ENCODE peak calls at places on chromosome 21, in seven cellular contexts. One of them, this sample, is unnamed.

GRCh38 chr21:35256468-35256988 is 207.4 kb upstream of the RUNX1 start:
- DNase-seq in HCT116: peak; percentile 89
- DNase-seq in SK-N-SH: peak; percentile 5
- DNase-seq in K562: peak; percentile 77
- DNase-seq in HepG2: peak; percentile 29
- DNase-seq in GM12878: no peak
- DNase-seq in H1: no peak
- DNase-seq in this sample: no peak

GRCh38 chr21:42731264-42732032 is 78.0 kb downstream of the PDE9A start:
- DNase-seq in H1: no peak
- DNase-seq in K562: no peak
- DNase-seq in HCT116: peak; percentile 54
- DNase-seq in HepG2: no peak
- DNase-seq in SK-N-SH: no peak
- DNase-seq in GM12878: no peak
- DNase-seq in this sample: no peak

GRCh38 chr21:31866077-31866511 is 6.7 kb upstream of the HUNK start:
- DNase-seq in K562: peak; percentile 81
- DNase-seq in HCT116: peak; percentile 79
- DNase-seq in GM12878: no peak
- DNase-seq in SK-N-SH: peak; percentile 86
- DNase-seq in H1: peak; percentile 82
- DNase-seq in HepG2: peak; percentile 65
- DNase-seq in this sample: peak; percentile 76

GRCh38 chr21:34965200-34966174 is 83.6 kb downstream of the RUNX1 start:
- DNase-seq in K562: no peak
- DNase-seq in H1: no peak
- DNase-seq in GM12878: no peak
- DNase-seq in SK-N-SH: no peak
- DNase-seq in HepG2: peak; percentile 72
- DNase-seq in HCT116: no peak
- DNase-seq in this sample: no peak

GRCh38 chr21:32207096-32207716 is 71.6 kb downstream of the MIS18A start:
- DNase-seq in HCT116: no peak
- DNase-seq in SK-N-SH: peak; percentile 76
- DNase-seq in HepG2: no peak
- DNase-seq in K562: no peak
- DNase-seq in GM12878: no peak
- DNase-seq in H1: no peak
- DNase-seq in this sample: no peak

GRCh38 chr21:38853421-38853919 is 47.7 kb downstream of the ETS2 start:
- DNase-seq in SK-N-SH: no peak
- DNase-seq in K562: peak; percentile 65
- DNase-seq in HepG2: peak; percentile 30
- DNase-seq in HCT116: peak; percentile 64
- DNase-seq in GM12878: no peak
- DNase-seq in H1: no peak
- DNase-seq in this sample: no peak

GRCh38 chr21:14750041-14750440 is 203.9 kb upstream of the SAMSN1 start:
- DNase-seq in SK-N-SH: no peak
- DNase-seq in GM12878: no peak
- DNase-seq in H1: no peak
- DNase-seq in HCT116: no peak
- DNase-seq in K562: no peak
- DNase-seq in HepG2: no peak
- DNase-seq in this sample: no peak

GRCh38 chr21:28561772-28562171 is 430.9 kb downstream of the LTN1 start:
- DNase-seq in K562: no peak
- DNase-seq in H1: no peak
- DNase-seq in GM12878: no peak
- DNase-seq in SK-N-SH: no peak
- DNase-seq in HepG2: no peak
- DNase-seq in HCT116: no peak
- DNase-seq in this sample: no peak

GRCh38 chr21:39048064-39048463 is 135.2 kb downstream of the PSMG1 start:
- DNase-seq in K562: peak; percentile 8
- DNase-seq in GM12878: no peak
- DNase-seq in SK-N-SH: peak; percentile 43
- DNase-seq in HepG2: peak; percentile 62
- DNase-seq in H1: no peak
- DNase-seq in HCT116: no peak
- DNase-seq in this sample: peak; percentile 90

GRCh38 chr21:42737969-42738590 is 84.7 kb downstream of the PDE9A start:
- DNase-seq in HepG2: peak; percentile 89
- DNase-seq in GM12878: no peak
- DNase-seq in SK-N-SH: no peak
- DNase-seq in K562: no peak
- DNase-seq in H1: no peak
- DNase-seq in HCT116: no peak
- DNase-seq in this sample: no peak

GRCh38 chr21:16742116-16742515 is 770.7 kb upstream of the CXADR start:
- DNase-seq in GM12878: no peak
- DNase-seq in HepG2: no peak
- DNase-seq in HCT116: no peak
- DNase-seq in SK-N-SH: no peak
- DNase-seq in K562: no peak
- DNase-seq in H1: no peak
- DNase-seq in this sample: no peak

DNA sequence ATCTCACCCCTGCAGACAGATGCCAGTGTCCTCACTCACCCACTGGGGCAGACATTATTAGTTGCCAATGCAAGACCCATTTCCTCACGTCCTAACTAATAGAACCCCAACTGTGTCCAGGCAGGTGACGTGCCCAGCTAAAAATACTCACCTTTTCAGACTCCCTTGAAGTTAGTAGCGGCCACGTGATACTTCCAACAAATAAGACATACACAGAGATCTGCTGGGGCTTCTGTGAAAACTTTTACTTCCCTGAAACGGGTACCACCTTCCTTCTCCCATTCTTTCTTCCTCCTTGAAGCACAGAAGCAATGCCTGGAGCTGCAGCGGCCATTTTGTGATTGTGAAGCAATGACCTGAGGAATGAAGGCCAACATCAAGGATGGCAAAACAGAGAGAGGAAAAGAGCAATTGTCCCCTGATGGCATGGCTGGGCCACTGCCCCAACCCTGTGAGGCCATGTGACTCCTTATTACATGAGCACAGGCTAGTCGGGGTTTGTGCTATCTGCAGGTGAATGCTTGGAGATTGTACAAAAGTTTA is 74.4 kb upstream of the TMPRSS2 start:
- DNase-seq in K562: no peak
- DNase-seq in HepG2: no peak
- DNase-seq in SK-N-SH: no peak
- DNase-seq in GM12878: no peak
- DNase-seq in HCT116: no peak
- DNase-seq in H1: no peak
- DNase-seq in this sample: no peak
- TF ChIP-seq YY1 in K562: no peak
- TF ChIP-seq YY1 in HepG2: no peak
- TF ChIP-seq YY1 in SK-N-SH: no peak
- TF ChIP-seq YY1 in GM12878: no peak
- TF ChIP-seq YY1 in HCT116: no peak
- TF ChIP-seq YY1 in H1: no peak
- TF ChIP-seq YY1 in this sample: no peak

GRCh38 chr21:44311108-44311507 is 11.3 kb downstream of the PFKL start:
- DNase-seq in GM12878: no peak
- DNase-seq in K562: no peak
- DNase-seq in H1: no peak
- DNase-seq in SK-N-SH: no peak
- DNase-seq in HepG2: no peak
- DNase-seq in HCT116: no peak
- DNase-seq in this sample: no peak
- H3K27me3 ChIP-seq in GM12878: no peaks in the 10 kb centered on the region
- H3K27me3 ChIP-seq in K562: no peaks in the 10 kb centered on the region
- H3K27me3 ChIP-seq in H1: no peaks in the 10 kb centered on the region
- H3K27me3 ChIP-seq in SK-N-SH: no peaks in the 10 kb centered on the region
- H3K27me3 ChIP-seq in HepG2: no peaks in the 10 kb centered on the region
- H3K27me3 ChIP-seq in HCT116: no peaks in the 10 kb centered on the region
- H3K27me3 ChIP-seq in this sample: no peaks in the 10 kb centered on the region

GRCh38 chr21:46031484-46031883 is 49.9 kb downstream of the COL6A1 start:
- DNase-seq in HCT116: no peak
- DNase-seq in GM12878: no peak
- DNase-seq in HepG2: no peak
- DNase-seq in H1: no peak
- DNase-seq in SK-N-SH: no peak
- DNase-seq in K562: no peak
- DNase-seq in this sample: no peak

GRCh38 chr21:46028547-46029200 is 47.1 kb downstream of the COL6A1 start:
- DNase-seq in H1: no peak
- DNase-seq in GM12878: no peak
- DNase-seq in K562: no peak
- DNase-seq in SK-N-SH: no peak
- DNase-seq in HepG2: no peak
- DNase-seq in HCT116: no peak
- DNase-seq in this sample: no peak

GRCh38 chr21:46027855-46028493 is 46.4 kb downstream of the COL6A1 start:
- DNase-seq in SK-N-SH: no peak
- DNase-seq in H1: no peak
- DNase-seq in HCT116: no peak
- DNase-seq in GM12878: no peak
- DNase-seq in K562: no peak
- DNase-seq in HepG2: no peak
- DNase-seq in this sample: no peak

GRCh38 chr21:46024983-46025860 is 43.7 kb downstream of the COL6A1 start:
- DNase-seq in HepG2: no peak
- DNase-seq in H1: no peak
- DNase-seq in GM12878: no peak
- DNase-seq in HCT116: no peak
- DNase-seq in K562: no peak
- DNase-seq in SK-N-SH: no peak
- DNase-seq in this sample: no peak

DNA sequence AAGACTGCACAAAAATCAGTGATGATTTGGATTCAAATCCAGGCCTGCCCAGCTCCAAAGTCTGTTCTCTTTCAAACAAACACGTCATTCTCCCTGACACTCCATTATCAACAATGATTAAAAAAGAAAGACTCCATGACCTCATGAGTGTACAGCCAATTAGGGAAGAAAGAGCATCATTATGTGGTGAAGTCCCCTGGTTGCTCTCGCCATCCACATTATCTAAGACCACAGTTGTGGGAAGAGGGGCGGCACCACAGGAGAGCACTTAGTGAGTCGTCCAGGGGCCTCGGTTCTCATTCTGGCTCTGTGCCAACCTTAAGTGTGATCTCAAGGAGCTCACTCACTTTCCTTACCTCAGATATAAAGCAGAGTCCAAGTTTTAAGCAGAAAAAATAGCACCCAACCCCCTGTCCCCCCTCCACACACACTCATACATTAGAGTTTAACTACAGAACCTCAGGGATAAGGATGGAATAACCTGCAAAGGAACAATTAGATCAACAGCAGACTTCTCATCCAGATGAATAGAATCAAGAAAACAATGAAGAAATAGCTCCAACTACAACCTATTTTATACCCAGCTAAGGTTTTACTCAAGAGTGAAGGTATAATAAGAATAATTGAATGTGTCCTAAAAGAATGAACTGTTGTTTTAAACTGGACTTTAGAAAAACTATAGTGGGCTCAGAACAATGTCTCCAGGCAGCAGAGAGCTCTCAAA is 47.8 kb downstream of the COL6A1 start:
- DNase-seq in GM12878: no peak
- DNase-seq in H1: no peak
- DNase-seq in K562: no peak
- DNase-seq in SK-N-SH: no peak
- DNase-seq in HepG2: no peak
- DNase-seq in HCT116: no peak
- DNase-seq in this sample: no peak
- TF ChIP-seq YY1 in GM12878: no peak
- TF ChIP-seq YY1 in H1: no peak
- TF ChIP-seq YY1 in K562: no peak
- TF ChIP-seq YY1 in SK-N-SH: no peak
- TF ChIP-seq YY1 in HepG2: no peak
- TF ChIP-seq YY1 in HCT116: no peak
- TF ChIP-seq YY1 in this sample: no peak

DNA sequence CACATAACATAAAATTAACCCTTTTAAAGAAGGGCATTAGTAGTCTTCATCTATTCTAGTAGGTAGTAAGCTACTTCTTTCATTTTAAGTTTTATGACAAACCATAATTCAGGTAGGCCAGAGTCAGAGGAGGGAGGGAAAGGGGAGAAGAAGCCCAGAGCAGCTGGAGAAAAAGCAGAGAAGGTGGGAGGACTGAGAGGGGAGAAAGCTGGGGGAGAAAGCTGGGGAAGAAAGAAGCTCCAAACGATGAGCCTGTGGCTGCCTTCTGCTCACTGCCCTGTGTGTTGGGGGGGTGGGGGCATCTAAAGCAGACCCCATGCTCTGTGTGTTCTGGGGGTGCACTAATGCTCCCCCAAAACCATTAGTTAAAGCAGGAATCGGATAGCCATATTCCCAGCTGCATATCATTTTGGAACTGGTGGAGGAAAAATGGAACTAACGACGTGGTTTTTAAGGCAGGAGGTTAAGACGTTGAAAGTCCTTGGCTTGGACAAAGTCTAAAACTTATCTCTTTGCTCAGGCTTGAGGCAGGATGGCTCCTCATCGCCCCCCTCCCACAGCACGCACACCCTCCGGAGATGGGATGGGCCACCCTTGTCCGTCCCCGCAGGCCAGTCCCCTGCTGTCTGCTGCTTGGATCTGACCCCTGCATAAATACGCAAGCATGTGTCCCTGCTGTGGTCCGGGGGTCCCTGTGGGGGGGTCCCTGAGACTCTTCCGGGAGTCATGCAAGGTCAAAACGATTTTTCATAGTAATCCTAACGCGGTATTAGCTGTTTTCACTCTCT is 184.2 kb downstream of the DYRK1A start:
- DNase-seq in GM12878: no peak
- DNase-seq in K562: peak; percentile 51
- DNase-seq in HepG2: no peak
- DNase-seq in HCT116: no peak
- DNase-seq in SK-N-SH: no peak
- DNase-seq in H1: no peak
- DNase-seq in this sample: no peak
- H3K27me3 ChIP-seq in GM12878: no peaks in the 10 kb centered on the region
- H3K27me3 ChIP-seq in K562: peaks cover 3% of the 10 kb centered on the region
- H3K27me3 ChIP-seq in HepG2: no peaks in the 10 kb centered on the region
- H3K27me3 ChIP-seq in HCT116: no peaks in the 10 kb centered on the region
- H3K27me3 ChIP-seq in SK-N-SH: no peaks in the 10 kb centered on the region
- H3K27me3 ChIP-seq in H1: no peaks in the 10 kb centered on the region
- H3K27me3 ChIP-seq in this sample: no peaks in the 10 kb centered on the region

This sample was measured in NT2/D1.